ENCODE peak calls at places on chromosomes 12 and 14, in five cellular contexts. Z is HepG2, K is K562, R is SK-N-SH, M is GM12878. S is an unnamed sample.

GRCh38 chr12:65765436-65765813 is 58.9 kb upstream of the HMGA2 start:
- DNase-seq in Z (no peak), K (no peak), R (no peak), M (no peak), S (peak)

GRCh38 chr12:94046626-94047410 is 101.6 kb upstream of the PLXNC1 start:
- DNase-seq in Z (no peak), K (no peak), R (no peak), M (no peak), S (no peak)

GRCh38 chr12:123471374-123472068 is 13.6 kb downstream of the SNRNP35 start:
- DNase-seq in Z (peak), K (no peak), R (no peak), M (no peak), S (no peak)

GRCh38 chr14:74859757-74860156 is 16.2 kb downstream of the PROX2 start:
- DNase-seq in Z (no peak), K (no peak), R (no peak), M (no peak), S (no peak)

GRCh38 chr12:47025798-47026197 is 53.6 kb upstream of the PCED1B start:
- DNase-seq in Z (no peak), K (no peak), R (no peak), M (no peak), S (no peak)

GRCh38 chr14:25944020-25944419 is 653.8 kb downstream of the NOVA1 start:
- DNase-seq in Z (no peak), K (no peak), R (no peak), M (no peak), S (no peak)

GRCh38 chr12:23757541-23757962 is 191.9 kb downstream of the SOX5 start:
- DNase-seq in Z (peak), K (no peak), R (no peak), M (no peak), S (no peak)

GRCh38 chr14:77266336-77266735 is 4.7 kb downstream of the NGB start:
- DNase-seq in Z (no peak), K (no peak), R (no peak), M (no peak), S (no peak)

GRCh38 chr12:65534105-65534841 is 255.8 kb downstream of the MSRB3 start:
- DNase-seq in Z (no peak), K (no peak), R (no peak), M (no peak), S (no peak)

GRCh38 chr12:14910090-14910915 is 24.6 kb upstream of the MGP start:
- DNase-seq in Z (no peak), K (no peak), R (no peak), M (no peak), S (peak)

GRCh38 chr12:64273527-64274403 is 51.7 kb upstream of the KICS2 start:
- DNase-seq in Z (peak), K (peak), R (peak), M (no peak), S (peak)

GRCh38 chr14:36661506-36662257 is at the start of gene PAX9:
- DNase-seq in Z (peak), K (peak), R (peak), M (peak), S (peak)

GRCh38 chr12:27573972-27574371 is 50.0 kb downstream of the PPFIBP1 start:
- DNase-seq in Z (no peak), K (no peak), R (no peak), M (no peak), S (peak)

GRCh38 chr14:33026850-33027420 is 88.3 kb downstream of the NPAS3 start:
- DNase-seq in Z (no peak), K (no peak), R (no peak), M (no peak), S (no peak)

GRCh38 chr14:91092095-91092494 is 21.8 kb upstream of the DGLUCY start:
- DNase-seq in Z (no peak), K (no peak), R (no peak), M (no peak), S (no peak)

GRCh38 chr12:124167141-124167540 is 127.8 kb upstream of the RFLNA start:
- DNase-seq in Z (no peak), K (no peak), R (no peak), M (no peak), S (no peak)

GRCh38 chr12:16112626-16113560 is 164.6 kb downstream of the SLC15A5 start:
- DNase-seq in Z (no peak), K (no peak), R (no peak), M (no peak), S (no peak)

DNA sequence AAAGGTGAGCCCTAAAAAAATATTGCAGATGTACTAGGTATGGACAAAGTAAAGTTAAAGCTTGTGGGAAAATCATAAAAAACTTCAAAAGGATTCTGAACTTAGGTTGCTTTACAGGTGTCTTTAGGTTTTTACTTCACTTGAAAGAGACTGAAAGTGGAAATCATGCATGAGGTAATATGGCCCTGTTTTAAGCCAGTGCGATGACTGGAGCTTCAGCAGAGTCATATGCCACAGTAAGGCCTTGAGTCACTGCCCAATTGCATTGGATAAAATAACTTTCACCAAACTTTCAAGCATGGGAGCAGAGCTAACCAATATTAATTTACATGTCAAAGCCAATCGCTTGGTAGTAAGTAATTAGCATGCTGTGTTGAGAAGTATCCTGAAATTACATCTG is 63.9 kb upstream of the TMEM260 start:
- DNase-seq in Z (no peak), K (no peak), R (no peak), M (no peak), S (no peak)
- TF ChIP-seq ZBTB33 in Z (no peak), K (no peak), R (no peak), M (no peak), S (no peak)

DNA sequence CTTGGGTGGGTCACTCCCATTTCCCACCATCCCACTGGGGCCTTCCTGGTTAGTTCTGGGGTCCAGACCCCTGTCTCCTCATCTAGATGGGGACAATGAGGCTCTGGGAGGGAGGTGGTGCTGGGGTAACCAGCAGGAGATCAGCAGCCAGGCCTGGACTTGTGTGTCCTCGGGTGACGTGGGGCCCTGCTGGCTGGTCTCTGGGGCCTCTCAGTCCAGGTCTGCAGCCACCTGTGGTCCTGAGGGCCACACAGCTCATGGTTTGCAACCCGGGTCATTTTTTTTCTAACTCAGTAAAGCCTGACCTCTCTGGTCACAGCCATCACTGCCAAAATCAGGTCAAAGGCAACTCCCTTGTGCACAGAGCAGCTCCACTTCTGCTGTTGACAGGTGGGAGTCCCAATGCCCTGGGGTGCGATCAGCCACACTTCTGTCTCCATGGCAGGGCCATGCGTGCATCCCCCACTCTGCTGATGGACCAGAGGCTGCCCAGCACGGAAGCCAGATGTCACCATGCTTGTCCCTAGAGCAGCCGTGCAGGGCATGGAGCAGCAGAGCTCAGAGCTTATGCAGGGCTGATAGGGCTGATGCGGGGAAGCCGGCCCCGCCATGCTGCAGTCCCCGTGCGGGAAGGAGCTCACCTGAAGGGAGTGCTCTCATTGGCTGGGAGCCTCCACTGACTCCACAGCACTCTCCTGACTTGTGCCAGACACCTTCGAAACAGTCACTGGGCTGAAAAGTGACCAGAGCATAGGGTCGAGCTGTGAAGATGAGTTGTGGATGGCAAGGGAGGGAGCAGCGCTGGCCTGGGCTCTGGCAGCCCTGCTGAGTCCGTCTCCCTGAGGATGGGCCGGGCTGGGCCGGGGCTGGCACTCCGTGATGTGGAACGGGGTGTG is 251.0 kb downstream of the ADGRD1 start:
- DNase-seq in Z (no peak), K (no peak), R (peak), M (no peak), S (no peak)
- H3K27ac ChIP-seq in Z (no peak), K (no peak), R (no peak), M (no peak), S (no peak)

DNA sequence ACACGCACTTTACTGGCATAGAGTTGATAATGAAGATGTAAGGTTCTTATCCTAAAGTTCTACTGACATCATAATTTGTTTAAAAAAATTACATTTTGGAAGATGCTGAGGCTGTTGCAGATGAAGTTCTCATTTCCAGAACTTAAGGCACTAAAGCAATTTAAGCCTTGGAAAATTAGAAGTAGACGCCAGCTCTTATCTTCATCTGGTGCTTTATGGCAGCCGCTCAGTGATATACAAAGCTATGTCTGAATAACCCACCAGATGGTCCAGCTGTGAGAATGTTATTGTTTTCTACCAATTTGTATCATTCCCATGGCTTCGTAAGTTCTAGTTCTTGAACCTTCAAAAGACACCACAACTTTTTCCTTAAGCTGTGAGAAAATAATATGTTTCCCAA is 212.1 kb upstream of the ARID2 start:
- DNase-seq in Z (no peak), K (no peak), R (peak), M (no peak), S (no peak)
- TF ChIP-seq ZBTB33 in Z (no peak), K (no peak), R (no peak), M (no peak), S (no peak)

GRCh38 chr12:109289004-109289403 is 20.1 kb downstream of the FOXN4 start:
- DNase-seq in Z (no peak), K (no peak), R (no peak), M (no peak), S (no peak)

GRCh38 chr12:109287181-109287580 is 21.9 kb downstream of the FOXN4 start:
- DNase-seq in Z (no peak), K (no peak), R (no peak), M (no peak), S (no peak)

GRCh38 chr12:109286652-109287051 is 22.4 kb downstream of the FOXN4 start:
- DNase-seq in Z (no peak), K (no peak), R (no peak), M (no peak), S (no peak)

GRCh38 chr12:109288571-109288970 is 20.5 kb downstream of the FOXN4 start:
- DNase-seq in Z (no peak), K (no peak), R (no peak), M (no peak), S (peak)

DNA sequence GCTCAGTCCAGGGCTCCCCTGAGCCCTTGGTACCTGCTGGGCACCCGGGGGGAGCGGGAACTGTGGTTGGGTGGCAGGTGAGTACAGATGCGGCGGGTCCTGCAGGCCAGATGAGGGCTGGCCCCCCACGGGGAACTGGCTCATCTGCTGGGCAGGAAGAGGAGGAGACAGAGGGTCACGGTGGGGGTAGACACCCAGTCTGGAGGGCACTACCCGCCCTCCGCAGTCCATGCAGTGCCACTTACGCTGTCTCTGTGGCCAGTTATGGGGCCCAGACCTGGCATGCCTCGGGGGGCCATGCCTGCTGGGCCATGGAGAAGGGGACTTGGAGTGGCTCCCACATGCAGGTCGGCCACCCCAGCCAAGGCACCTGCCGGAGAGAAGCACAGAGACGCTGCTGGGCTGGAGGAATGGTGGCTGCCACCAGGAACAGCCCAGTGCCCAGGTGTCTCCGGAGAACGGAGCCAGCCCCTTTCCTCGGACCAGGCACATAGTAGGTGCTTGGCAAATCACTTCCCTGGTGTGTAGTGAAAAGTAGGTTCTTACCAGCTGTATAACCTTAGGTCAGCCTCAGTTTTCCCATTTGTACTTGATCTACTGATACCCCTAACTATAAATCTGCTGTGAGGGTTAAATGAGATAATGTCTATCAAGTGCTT is 21.1 kb downstream of the FOXN4 start:
- DNase-seq in Z (no peak), K (no peak), R (no peak), M (no peak), S (no peak)
- H3K27ac ChIP-seq in Z (no peak), K (no peak), R (no peak), M (no peak), S (no peak)

DNA sequence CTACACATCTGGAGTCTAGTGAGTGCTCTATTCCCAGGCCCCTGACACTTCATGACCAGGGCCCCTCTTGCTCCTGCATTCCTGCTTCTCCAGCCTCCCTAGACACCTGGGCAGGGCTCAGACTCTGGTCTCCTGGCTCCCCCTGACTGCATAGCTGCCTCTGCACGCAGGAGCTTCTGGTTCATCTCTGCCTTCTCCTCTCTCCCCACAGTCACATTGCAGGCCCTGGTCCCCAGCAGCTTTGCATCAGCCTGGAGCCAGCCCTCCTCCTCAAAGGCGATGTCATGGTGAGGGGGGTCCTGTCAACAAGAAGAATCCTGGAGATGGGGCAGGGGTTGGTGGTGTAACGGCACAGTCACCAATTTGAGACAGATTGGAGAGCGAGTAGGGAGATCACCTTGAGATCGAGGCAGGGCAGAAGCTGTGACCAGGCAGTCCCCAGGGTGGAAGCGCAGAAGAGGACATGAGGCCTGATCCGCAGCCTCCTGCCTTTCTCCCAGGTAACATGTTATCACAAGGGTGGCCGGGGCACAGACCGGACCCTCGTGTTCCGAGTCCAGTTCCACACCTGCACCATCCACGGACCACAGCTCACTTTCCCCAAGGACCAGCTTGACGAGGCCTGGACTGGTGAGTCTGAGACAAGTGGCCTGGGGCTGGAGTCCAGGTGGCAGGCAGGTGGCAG is 8.1 kb downstream of the TNS2 start:
- DNase-seq in Z (no peak), K (no peak), R (no peak), M (no peak), S (no peak)
- TF ChIP-seq ZBTB33 in Z (no peak), K (no peak), R (no peak), M (no peak), S (no peak)

GRCh38 chr12:54191126-54191525 is 2.3 kb upstream of the SMUG1 start:
- DNase-seq in Z (no peak), K (no peak), R (no peak), M (no peak), S (no peak)
- H3K27ac ChIP-seq in Z (no peak), K (no peak), R (no peak), M (no peak), S (peak)